ENCODE peak calls at places on chromosomes 16 and 17, in nine cellular contexts. N is hepatic stellate cell; K is right cardiac atrium; X is kidney glomerular epithelial cell; Y is activated CD4-positive, alpha-beta T cell treated with anti-CD3 and anti-CD28 coated beads, Interleukin-2, amount 50 U/mL, for 1 hour; J is CD8-positive, alpha-beta T cell; Z is heart right ventricle; C is psoas muscle; L is GM04503. A is an unnamed sample.
A peak's percentile ranks its signal among the peaks of the same experiment; 100 is the strongest.

GRCh38 chr17:48456584-48456983 is 26.6 kb upstream of the SKAP1 start:
- DNase-seq in N (no peak), K (no peak), X (no peak), Y (no peak), J (no peak), Z (no peak), C (no peak), L (no peak), A (no peak)

GRCh38 chr16:89704281-89704680 is 2.8 kb upstream of the SPATA2L start:
- DNase-seq in N (no peak), K (no peak), X (no peak), Y (no peak), J (no peak), Z (no peak), C (no peak), L (no peak), A (no peak)

GRCh38 chr16:78742501-78743283 is 643.2 kb downstream of the WWOX start:
- DNase-seq in N (peak; percentile 73), K (peak; percentile 21), X (peak; percentile 12), Y (peak; percentile 76), J (peak; percentile 47), Z (no peak), C (no peak), L (no peak), A (no peak)

GRCh38 chr17:6257339-6257738 is 177.6 kb downstream of the AIPL1 start:
- DNase-seq in N (no peak), K (no peak), X (no peak), Y (no peak), J (no peak), Z (no peak), C (no peak), L (no peak), A (no peak)

GRCh38 chr17:55705847-55706246 is 16.8 kb downstream of the TMEM100 start:
- DNase-seq in N (no peak), K (no peak), X (peak; percentile 53), Y (no peak), J (no peak), Z (no peak), C (no peak), L (no peak), A (no peak)

GRCh38 chr16:1073566-1074378 is 1.2 kb downstream of the SSTR5 start:
- DNase-seq in N (no peak), K (no peak), X (no peak), Y (no peak), J (no peak), Z (no peak), C (no peak), L (no peak), A (no peak)

GRCh38 chr16:5042574-5043171 is 8.9 kb upstream of the NAGPA start:
- DNase-seq in N (peak; percentile 37), K (no peak), X (no peak), Y (no peak), J (no peak), Z (no peak), C (no peak), L (peak; percentile 30), A (no peak)

GRCh38 chr17:50423553-50424159 is 2.4 kb upstream of the ACSF2 start:
- DNase-seq in N (peak; percentile 84), K (peak; percentile 68), X (peak; percentile 34), Y (no peak), J (no peak), Z (no peak), C (peak; percentile 28), L (peak; percentile 86), A (peak; percentile 43)

GRCh38 chr17:43720311-43721060 is 38.1 kb downstream of the SOST start:
- DNase-seq in N (peak; percentile 72), K (peak; percentile 88), X (peak; percentile 29), Y (peak; percentile 69), J (peak; percentile 44), Z (peak; percentile 85), C (peak; percentile 83), L (no peak), A (peak; percentile 92)

GRCh38 chr16:5072334-5073278 is 963 bp downstream of the ALG1 start:
- DNase-seq in N (no peak), K (no peak), X (no peak), Y (no peak), J (no peak), Z (no peak), C (peak; percentile 5), L (no peak), A (peak; percentile 22)

GRCh38 chr17:4968166-4968915 is 724 bp upstream of the SPAG7 start:
- DNase-seq in N (no peak), K (no peak), X (peak; percentile 62), Y (peak; percentile 29), J (no peak), Z (no peak), C (no peak), L (no peak), A (no peak)

GRCh38 chr17:78268960-78269892 is 37.8 kb downstream of the TMEM235 start:
- DNase-seq in N (no peak), K (no peak), X (no peak), Y (no peak), J (no peak), Z (no peak), C (no peak), L (no peak), A (peak; percentile 33)

GRCh38 chr17:36945160-36945559 is 3.6 kb upstream of the AATF start:
- DNase-seq in N (no peak), K (no peak), X (no peak), Y (no peak), J (no peak), Z (no peak), C (no peak), L (no peak), A (no peak)

GRCh38 chr17:55402374-55402773 is 19.3 kb downstream of the MMD start:
- DNase-seq in N (no peak), K (no peak), X (no peak), Y (no peak), J (no peak), Z (no peak), C (no peak), L (no peak), A (no peak)

GRCh38 chr16:23248261-23249194 is 53.6 kb upstream of the SCNN1B start:
- DNase-seq in N (no peak), K (peak; percentile 25), X (no peak), Y (no peak), J (no peak), Z (no peak), C (no peak), L (no peak), A (no peak)

GRCh38 chr17:42908872-42909700 is 8.5 kb downstream of the G6PC1 start:
- DNase-seq in N (peak; percentile 25), K (no peak), X (no peak), Y (no peak), J (no peak), Z (no peak), C (no peak), L (no peak), A (no peak)

GRCh38 chr17:39195568-39196160 is 1.8 kb downstream of the CACNB1 start:
- DNase-seq in N (no peak), K (no peak), X (no peak), Y (no peak), J (no peak), Z (no peak), C (no peak), L (no peak), A (no peak)